ENCODE peak calls at places on chromosome 2, in eight cellular contexts. X is cardiac muscle cell, J is KBM-7, T is neural progenitor cell, P is iPS-NIHi11, H is T follicular helper cell, S is EL, N is NCI-H774. W is an unnamed sample.

GRCh38 chr2:145044506-145044905 is 524.6 kb upstream of the ZEB2 start:
- DNase-seq in X (no peak), J (no peak), T (no peak), P (no peak), H (no peak), S (no peak), N (no peak), W (no peak)

GRCh38 chr2:17373041-17373440 is 145.2 kb downstream of the RAD51AP2 start:
- DNase-seq in X (no peak), J (no peak), T (no peak), P (no peak), H (no peak), S (no peak), N (no peak), W (no peak)

GRCh38 chr2:40450066-40450841 is 1.6 kb downstream of the SLC8A1 start:
- DNase-seq in X (peak), J (peak), T (peak), P (no peak), H (no peak), S (peak), N (peak), W (no peak)

GRCh38 chr2:212361174-212361756 is 177.3 kb downstream of the ERBB4 start:
- DNase-seq in X (no peak), J (no peak), T (no peak), P (no peak), H (no peak), S (no peak), N (no peak), W (no peak)

GRCh38 chr2:182885771-182886170 is 19.3 kb upstream of the FRZB start:
- DNase-seq in X (no peak), J (no peak), T (no peak), P (no peak), H (no peak), S (no peak), N (no peak), W (no peak)

GRCh38 chr2:17672583-17673317 is 80.9 kb downstream of the SMC6 start:
- DNase-seq in X (peak), J (no peak), T (no peak), P (no peak), H (no peak), S (peak), N (no peak), W (no peak)

GRCh38 chr2:215848146-215848545 is 165.2 kb downstream of the MREG start:
- DNase-seq in X (no peak), J (no peak), T (no peak), P (no peak), H (no peak), S (no peak), N (no peak), W (no peak)

GRCh38 chr2:88654714-88655113 is 27.4 kb upstream of the EIF2AK3 start:
- DNase-seq in X (peak), J (no peak), T (no peak), P (no peak), H (no peak), S (peak), N (no peak), W (no peak)

GRCh38 chr2:121366040-121366439 is 81.0 kb upstream of the TFCP2L1 start:
- DNase-seq in X (no peak), J (no peak), T (no peak), P (no peak), H (no peak), S (no peak), N (no peak), W (no peak)

GRCh38 chr2:229713371-229714079 is 830 bp downstream of the DNER start:
- DNase-seq in X (peak), J (no peak), T (peak), P (peak), H (no peak), S (peak), N (peak), W (no peak)

GRCh38 chr2:230873670-230874401 is 9.1 kb downstream of the ITM2C start:
- DNase-seq in X (no peak), J (no peak), T (no peak), P (no peak), H (no peak), S (no peak), N (no peak), W (peak)

GRCh38 chr2:11446733-11447248 is 19.2 kb downstream of the E2F6 start:
- DNase-seq in X (peak), J (peak), T (peak), P (peak), H (peak), S (peak), N (no peak), W (peak)

GRCh38 chr2:37877457-37878315 is 47.4 kb upstream of the RMDN2 start:
- DNase-seq in X (peak), J (peak), T (peak), P (peak), H (no peak), S (peak), N (peak), W (no peak)

GRCh38 chr2:168149431-168149830 is 98.0 kb downstream of the STK39 start:
- DNase-seq in X (peak), J (no peak), T (no peak), P (no peak), H (no peak), S (no peak), N (no peak), W (no peak)

GRCh38 chr2:200650195-200650594 is 64.4 kb downstream of the AOX1 start:
- DNase-seq in X (peak), J (no peak), T (no peak), P (no peak), H (no peak), S (no peak), N (no peak), W (no peak)

GRCh38 chr2:128487650-128488387 is 169.2 kb upstream of the HS6ST1 start:
- DNase-seq in X (no peak), J (no peak), T (no peak), P (no peak), H (no peak), S (no peak), N (no peak), W (no peak)

GRCh38 chr2:239793851-239794250 is 231.3 kb downstream of the NDUFA10 start:
- DNase-seq in X (peak), J (no peak), T (no peak), P (no peak), H (no peak), S (no peak), N (no peak), W (peak)

GRCh38 chr2:108776475-108776874 is 10.1 kb upstream of the CCDC138 start:
- DNase-seq in X (no peak), J (no peak), T (no peak), P (no peak), H (no peak), S (no peak), N (no peak), W (no peak)

GRCh38 chr2:120737802-120738516 is 2.3 kb downstream of the GLI2 start:
- DNase-seq in X (peak), J (no peak), T (peak), P (no peak), H (no peak), S (no peak), N (no peak), W (peak)

GRCh38 chr2:109032229-109032800 is 43.3 kb upstream of the EDAR start:
- DNase-seq in X (no peak), J (no peak), T (no peak), P (no peak), H (peak), S (no peak), N (no peak), W (peak)

GRCh38 chr2:42974303-42974696 is 181.9 kb upstream of the HAAO start:
- DNase-seq in X (peak), J (no peak), T (no peak), P (no peak), H (no peak), S (no peak), N (no peak), W (peak)

GRCh38 chr2:26846881-26847662 is 860 bp upstream of the DPYSL5 start:
- DNase-seq in X (no peak), J (no peak), T (peak), P (no peak), H (no peak), S (no peak), N (peak), W (no peak)

GRCh38 chr2:164903944-164904343 is 51.4 kb downstream of the SLC38A11 start:
- DNase-seq in X (peak), J (no peak), T (peak), P (no peak), H (no peak), S (no peak), N (peak), W (no peak)

GRCh38 chr2:144324446-144325045 is 195.4 kb downstream of the ZEB2 start:
- DNase-seq in X (no peak), J (no peak), T (no peak), P (no peak), H (no peak), S (no peak), N (no peak), W (no peak)

GRCh38 chr2:200363279-200363678 is 56.8 kb downstream of the SPATS2L start:
- DNase-seq in X (no peak), J (no peak), T (no peak), P (no peak), H (no peak), S (no peak), N (no peak), W (no peak)

GRCh38 chr2:105272176-105272575 is 30.6 kb downstream of the GPR45 start:
- DNase-seq in X (no peak), J (no peak), T (no peak), P (no peak), H (no peak), S (no peak), N (no peak), W (no peak)

GRCh38 chr2:236787885-236788284 is 218.3 kb downstream of the ACKR3 start:
- DNase-seq in X (no peak), J (no peak), T (no peak), P (no peak), H (no peak), S (no peak), N (no peak), W (no peak)

GRCh38 chr2:43107679-43108078 is 118.7 kb downstream of the ZFP36L2 start:
- DNase-seq in X (no peak), J (peak), T (no peak), P (no peak), H (no peak), S (no peak), N (no peak), W (no peak)

GRCh38 chr2:154402138-154402714 is 296.3 kb upstream of the KCNJ3 start:
- DNase-seq in X (peak), J (peak), T (peak), P (peak), H (no peak), S (peak), N (no peak), W (no peak)

GRCh38 chr2:11071939-11072338 is 83.3 kb upstream of the SLC66A3 start:
- DNase-seq in X (no peak), J (no peak), T (no peak), P (no peak), H (no peak), S (no peak), N (no peak), W (no peak)